ENCODE peak calls at places on chromosomes 13 and 19, in eight cellular contexts. U, Q, I, D, G, N, L and P are unnamed samples.

GRCh38 chr13:93262729-93263128 is 36.1 kb downstream of the GPC6 start:
- DNase-seq in U (peak), N (no peak), D (no peak), Q (no peak), G (no peak), L (no peak), I (no peak), P (no peak)

GRCh38 chr19:50922316-50922853 is 11.2 kb upstream of the KLK4 start:
- DNase-seq in D (peak), N (peak), Q (peak), U (peak), L (peak), I (peak), G (peak), P (peak)

GRCh38 chr19:17073869-17074627 is 1.2 kb downstream of the HAUS8 start:
- DNase-seq in G (no peak), D (no peak), I (peak), Q (no peak), U (peak), N (no peak), L (no peak), P (no peak)

GRCh38 chr13:105278797-105279425 is 1256.6 kb downstream of the EFNB2 start:
- DNase-seq in D (no peak), G (no peak), Q (no peak), L (no peak), U (no peak), N (no peak), I (no peak), P (no peak)

GRCh38 chr19:56137405-56137804 is 3.7 kb upstream of the ZNF444 start:
- DNase-seq in D (peak), Q (no peak), L (no peak), U (no peak), N (peak), I (peak), G (no peak), P (peak)

GRCh38 chr19:16628984-16629691 is 1.1 kb upstream of the MED26 start:
- DNase-seq in D (peak), I (peak), L (no peak), N (peak), Q (no peak), U (peak), G (peak), P (no peak)

GRCh38 chr13:51275101-51275500 is 52.9 kb downstream of the FAM124A start:
- DNase-seq in G (no peak), L (no peak), D (no peak), Q (no peak), N (no peak), U (no peak), I (no peak), P (no peak)

GRCh38 chr19:13476071-13476470 is 30.2 kb downstream of the CACNA1A start:
- DNase-seq in Q (no peak), G (no peak), D (no peak), N (no peak), I (no peak), U (no peak), L (no peak), P (no peak)

GRCh38 chr13:35649162-35649561 is 172.7 kb upstream of the MAB21L1 start:
- DNase-seq in D (no peak), I (no peak), U (no peak), N (no peak), G (no peak), Q (no peak), L (no peak), P (no peak)

GRCh38 chr19:1470864-1471513 is 8.0 kb downstream of the C19orf25 start:
- DNase-seq in N (no peak), D (no peak), L (no peak), G (no peak), Q (no peak), I (no peak), U (no peak), P (no peak)

GRCh38 chr19:1468274-1469199 is 10.5 kb downstream of the C19orf25 start:
- DNase-seq in G (peak), L (no peak), D (no peak), Q (no peak), U (no peak), I (no peak), N (no peak), P (no peak)

GRCh38 chr19:1471514-1472107 is 7.4 kb downstream of the C19orf25 start:
- DNase-seq in G (peak), U (no peak), N (no peak), I (no peak), L (no peak), D (no peak), Q (no peak), P (no peak)

GRCh38 chr19:1469200-1469935 is 9.6 kb downstream of the C19orf25 start:
- DNase-seq in N (no peak), Q (no peak), G (no peak), D (no peak), I (no peak), L (no peak), U (no peak), P (no peak)

GRCh38 chr19:1469936-1470863 is 8.8 kb downstream of the C19orf25 start:
- DNase-seq in N (no peak), I (peak), U (peak), L (peak), D (peak), G (no peak), Q (no peak), P (no peak)
- TF ChIP-seq POLR2AphosphoS5 in N (no peak), I (no peak), U (no peak), L (no peak), D (no peak), G (no peak), Q (no peak), P (no peak)

GRCh38 chr13:54658771-54659170 is 1630.2 kb downstream of the OLFM4 start:
- DNase-seq in N (no peak), U (no peak), I (no peak), G (no peak), D (no peak), L (no peak), Q (no peak), P (no peak)

GRCh38 chr13:54657588-54657987 is 1629.0 kb downstream of the OLFM4 start:
- DNase-seq in N (no peak), G (no peak), I (no peak), U (no peak), Q (no peak), D (no peak), L (no peak), P (no peak)

DNA sequence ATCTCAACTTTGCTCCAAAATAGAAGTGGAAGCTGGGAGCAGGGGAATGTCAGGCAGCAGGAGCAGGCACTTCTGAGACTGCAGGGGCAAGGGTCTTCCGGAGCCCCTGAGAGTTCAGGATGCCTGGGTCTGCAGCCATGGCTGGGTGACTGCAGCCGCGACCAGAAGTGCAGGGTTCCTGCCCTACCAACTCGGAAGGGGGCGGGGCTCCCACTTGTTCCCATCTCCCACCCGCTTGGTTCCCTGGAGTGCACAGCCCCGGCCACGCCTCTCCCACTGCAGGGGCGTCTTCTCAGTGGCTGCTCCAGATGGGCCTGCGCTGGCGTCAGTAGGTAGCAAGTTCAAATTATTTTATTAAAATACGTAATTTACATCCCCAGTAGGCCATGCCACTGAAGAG is 1631.7 kb downstream of the OLFM4 start:
- DNase-seq in Q (no peak), I (no peak), L (no peak), U (no peak), G (no peak), N (no peak), D (no peak), P (no peak)
- TF ChIP-seq POLR2AphosphoS5 in Q (no peak), I (no peak), L (no peak), U (no peak), G (no peak), N (no peak), D (no peak), P (no peak)

GRCh38 chr13:30128095-30128494 is 179.3 kb downstream of the KATNAL1 start:
- DNase-seq in N (no peak), I (no peak), G (no peak), U (no peak), D (peak), Q (no peak), L (no peak), P (no peak)
- TF ChIP-seq POLR2AphosphoS5 in N (no peak), I (no peak), G (no peak), U (no peak), D (peak), Q (no peak), L (no peak), P (no peak)

DNA sequence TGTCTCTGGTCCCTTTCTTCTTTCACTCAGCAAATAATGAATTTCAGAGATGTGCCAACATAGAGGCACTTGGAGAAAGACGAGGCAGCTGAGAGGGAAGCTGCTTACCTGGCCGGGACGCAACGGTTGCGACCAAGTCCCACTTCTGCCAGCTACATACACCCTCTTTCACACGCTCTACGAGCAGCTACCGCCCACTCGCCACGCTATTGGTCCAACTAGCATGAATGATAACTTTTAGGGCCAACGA is 773 bp upstream of the CNOT3 start:
- DNase-seq in Q (no peak), U (no peak), G (no peak), L (no peak), N (no peak), I (no peak), D (no peak), P (no peak)
- TF ChIP-seq POLR2AphosphoS5 in Q (no peak), U (no peak), G (no peak), L (peak), N (no peak), I (peak), D (peak), P (no peak)

GRCh38 chr19:15401397-15401710 is 17.4 kb downstream of the AKAP8L start:
- DNase-seq in D (no peak), N (no peak), I (no peak), U (no peak), L (no peak), G (no peak), Q (no peak), P (no peak)

GRCh38 chr19:15402411-15403150 is 16.2 kb downstream of the AKAP8L start:
- DNase-seq in D (no peak), N (no peak), U (no peak), Q (no peak), L (no peak), I (no peak), G (no peak), P (no peak)

GRCh38 chr19:15399635-15400034 is 19.2 kb downstream of the AKAP8L start:
- DNase-seq in G (no peak), D (no peak), Q (no peak), N (no peak), U (no peak), I (no peak), L (no peak), P (no peak)

GRCh38 chr19:15399234-15399515 is 19.6 kb upstream of the AKAP8 start:
- DNase-seq in N (no peak), U (no peak), I (no peak), L (no peak), D (no peak), Q (no peak), G (no peak), P (no peak)

DNA sequence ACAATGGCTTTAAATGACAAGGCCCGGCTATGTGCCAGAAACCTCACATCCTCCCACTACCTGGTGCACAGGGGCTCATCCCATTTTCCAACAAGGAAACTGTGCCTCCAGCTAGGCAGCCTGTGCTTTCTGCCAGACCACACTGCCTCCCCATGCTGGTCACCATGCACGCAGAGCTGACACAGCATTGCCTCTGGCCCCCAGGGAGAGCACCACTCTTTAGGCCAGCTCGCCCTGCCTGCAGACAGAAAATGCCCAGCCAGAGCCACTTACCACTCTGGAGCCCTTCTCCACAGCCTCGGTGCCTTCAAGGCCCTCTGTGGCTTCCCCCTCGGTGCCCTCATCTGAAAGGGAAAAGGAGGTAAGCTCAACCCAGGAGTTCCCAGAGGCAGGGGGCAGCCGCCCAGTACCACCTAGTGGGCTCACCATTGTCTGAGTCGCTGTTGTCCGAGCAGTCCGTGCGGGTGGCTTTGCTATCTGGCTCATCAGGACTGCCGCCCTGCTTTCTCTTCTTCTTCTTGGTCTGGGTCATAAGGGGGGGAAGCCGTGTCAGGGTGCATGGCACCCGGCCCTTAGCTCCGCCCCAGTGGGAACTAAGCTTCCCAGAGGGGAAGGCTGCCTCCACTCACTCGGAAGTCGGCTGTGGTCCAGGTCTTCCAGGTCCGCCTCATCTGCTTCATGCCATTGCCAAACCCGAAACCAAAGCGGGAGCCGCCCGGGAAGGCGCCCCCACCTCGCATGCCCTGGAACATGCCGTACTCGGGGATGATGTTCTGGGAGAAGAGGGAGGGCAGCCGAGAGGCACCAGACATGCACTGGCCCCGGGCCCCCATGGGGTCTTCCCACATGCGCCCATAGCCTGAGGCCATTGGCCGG is 18.0 kb downstream of the AKAP8L start:
- DNase-seq in D (no peak), Q (no peak), I (no peak), U (no peak), G (no peak), N (no peak), L (no peak), P (no peak)
- TF ChIP-seq POLR2AphosphoS5 in D (no peak), Q (no peak), I (no peak), U (no peak), G (no peak), N (no peak), L (no peak), P (no peak)

DNA sequence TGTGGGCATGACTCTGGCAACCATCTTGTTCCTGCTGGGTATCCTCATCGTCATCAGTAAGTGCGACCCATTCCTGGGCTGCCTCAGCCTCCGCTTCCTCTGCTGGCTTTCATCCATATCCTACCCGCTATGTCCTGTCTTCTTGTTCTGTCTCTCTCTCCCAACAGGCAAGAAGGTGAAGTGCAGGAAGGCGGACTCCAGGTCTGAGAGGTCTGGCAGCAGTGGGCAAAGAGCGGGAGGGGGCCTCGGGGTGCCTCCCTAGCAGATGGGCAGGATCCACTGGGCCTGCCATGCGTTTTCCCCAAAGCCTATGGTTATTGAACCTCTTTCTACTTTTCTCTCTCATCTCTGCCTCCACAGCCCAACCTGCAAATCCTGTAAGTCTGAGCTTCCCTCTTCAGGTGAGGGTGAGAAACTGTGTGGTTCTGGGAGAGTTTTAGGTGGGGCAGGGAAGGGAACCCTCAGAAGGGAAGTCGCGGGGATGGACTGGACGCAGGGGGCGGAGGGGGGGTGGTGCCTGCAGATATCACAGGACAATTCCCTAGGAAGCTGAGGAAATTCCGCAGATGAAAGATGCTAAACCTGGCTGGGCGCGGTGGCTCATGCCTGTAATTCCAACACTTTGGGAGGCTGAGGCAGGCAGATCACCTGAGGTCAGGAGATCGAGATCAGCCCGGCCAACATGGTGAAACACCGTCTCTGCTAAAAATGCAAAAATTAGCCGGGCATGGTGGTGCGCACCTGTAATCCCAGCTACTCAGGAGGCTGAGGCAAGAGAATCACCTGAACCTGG is 3.1 kb upstream of the FXYD5 start:
- DNase-seq in U (no peak), I (no peak), D (no peak), Q (no peak), G (no peak), N (no peak), L (no peak), P (no peak)
- TF ChIP-seq POLR2AphosphoS5 in U (no peak), I (no peak), D (no peak), Q (no peak), G (no peak), N (no peak), L (no peak), P (no peak)

GRCh38 chr19:45863335-45863839 is 440 bp upstream of the SYMPK start:
- DNase-seq in I (peak), U (no peak), N (no peak), G (no peak), D (no peak), Q (no peak), L (no peak), P (no peak)
- TF ChIP-seq POLR2AphosphoS5 in I (no peak), U (no peak), N (no peak), G (no peak), D (no peak), Q (no peak), L (no peak), P (no peak)

GRCh38 chr19:10230904-10231623 is at the start of gene S1PR2:
- DNase-seq in G (peak), N (peak), U (peak), L (peak), D (peak), I (peak), Q (peak), P (peak)
- TF ChIP-seq POLR2AphosphoS5 in G (no peak), N (no peak), U (peak), L (no peak), D (peak), I (peak), Q (no peak), P (peak)

GRCh38 chr13:59144700-59145099 is 1019.0 kb downstream of the DIAPH3 start:
- DNase-seq in N (no peak), I (no peak), G (no peak), D (no peak), U (no peak), Q (no peak), L (no peak), P (no peak)

DNA sequence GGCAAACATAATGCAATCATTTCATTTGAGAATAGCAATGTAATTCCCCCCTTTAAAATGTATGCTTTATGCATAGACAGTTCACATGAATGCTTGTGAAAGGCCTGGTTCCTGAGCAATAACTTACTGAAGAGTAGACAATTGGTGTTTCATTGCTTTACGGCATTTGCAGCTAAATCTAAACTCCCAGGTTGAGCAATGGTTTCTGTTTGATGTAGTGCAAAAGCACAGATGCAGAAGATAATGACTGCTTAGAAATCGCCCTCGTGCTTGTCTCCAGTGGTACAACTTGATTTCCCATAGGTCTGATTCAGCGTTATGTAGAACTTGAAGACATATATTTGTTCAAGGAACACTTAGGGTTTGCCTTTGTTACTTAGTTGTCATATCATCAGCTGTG is 1018.3 kb downstream of the DIAPH3 start:
- DNase-seq in I (no peak), L (no peak), Q (no peak), U (no peak), D (no peak), G (no peak), N (no peak), P (no peak)
- TF ChIP-seq POLR2AphosphoS5 in I (no peak), L (no peak), Q (no peak), U (no peak), D (no peak), G (no peak), N (no peak), P (no peak)